ENCODE peak calls at places on chromosome 12, in seven cellular contexts. V, Q, Z, T, L, N and B are unnamed samples.

GRCh38 chr12:126210026-126210425 is 1144.8 kb downstream of the AACS start:
- DNase-seq in Q (no peak), L (no peak), Z (no peak), T (no peak), V (no peak), N (no peak), B (no peak)

GRCh38 chr12:30931222-30931621 is 4.7 kb downstream of the TSPAN11 start:
- DNase-seq in Q (no peak), N (peak; percentile 17), Z (no peak), T (no peak), V (no peak), L (no peak), B (no peak)

GRCh38 chr12:5556033-5556614 is 124.2 kb downstream of the NTF3 start:
- DNase-seq in L (no peak), N (no peak), V (no peak), T (no peak), Q (no peak), Z (peak; percentile 41), B (no peak)

GRCh38 chr12:114864688-114865685 is 181.0 kb upstream of the TBX3 start:
- DNase-seq in T (no peak), Q (no peak), Z (no peak), N (no peak), V (no peak), L (no peak), B (no peak)

GRCh38 chr12:95774311-95775045 is 16.1 kb downstream of the NTN4 start:
- DNase-seq in T (no peak), L (no peak), V (no peak), Z (no peak), Q (no peak), N (no peak), B (no peak)

GRCh38 chr12:39417916-39418315 is 25.0 kb downstream of the KIF21A start:
- DNase-seq in Z (no peak), T (no peak), Q (peak; percentile 15), L (no peak), N (no peak), V (no peak), B (no peak)

GRCh38 chr12:117469883-117470483 is 108.6 kb upstream of the NOS1 start:
- DNase-seq in T (no peak), L (no peak), Z (no peak), V (no peak), Q (no peak), N (no peak), B (no peak)

GRCh38 chr12:3704512-3705348 is 48.2 kb downstream of the CRACR2A start:
- DNase-seq in T (no peak), Q (peak; percentile 53), N (no peak), L (no peak), Z (no peak), V (no peak), B (no peak)

GRCh38 chr12:116879509-116880212 is 1.6 kb downstream of the HRK start:
- DNase-seq in Q (no peak), V (peak; percentile 44), T (no peak), N (no peak), Z (peak; percentile 21), L (no peak), B (no peak)

GRCh38 chr12:23127701-23128100 is 502.7 kb downstream of the ETNK1 start:
- DNase-seq in T (no peak), L (no peak), V (no peak), Z (no peak), N (no peak), Q (no peak), B (no peak)

GRCh38 chr12:68359669-68360068 is 27.5 kb upstream of the MDM1 start:
- DNase-seq in Z (no peak), Q (no peak), N (no peak), L (no peak), T (no peak), V (no peak), B (no peak)

GRCh38 chr12:84912191-84913142 is at the start of gene SLC6A15:
- DNase-seq in N (no peak), L (peak; percentile 11), V (peak; percentile 15), Q (peak; percentile 85), Z (peak; percentile 82), T (peak; percentile 14), B (no peak)

GRCh38 chr12:4274396-4274959 is 916 bp downstream of the CCND2 start:
- DNase-seq in Z (no peak), V (no peak), T (peak; percentile 50), L (no peak), Q (no peak), N (no peak), B (no peak)

GRCh38 chr12:3999904-4000303 is 126.7 kb upstream of the PARP11 start:
- DNase-seq in N (no peak), T (no peak), V (no peak), L (no peak), Z (no peak), Q (no peak), B (no peak)

GRCh38 chr12:45184145-45184958 is 31.5 kb upstream of the ANO6 start:
- DNase-seq in L (no peak), Z (no peak), N (no peak), T (no peak), V (no peak), Q (no peak), B (no peak)

GRCh38 chr12:114213055-114213561 is 192.8 kb downstream of the TBX5 start:
- DNase-seq in N (no peak), L (no peak), Q (no peak), T (no peak), V (no peak), Z (no peak), B (no peak)

GRCh38 chr12:12616512-12617275 is 5.0 kb downstream of the CREBL2 start:
- DNase-seq in N (no peak), Q (no peak), Z (no peak), L (no peak), T (no peak), V (no peak), B (no peak)

GRCh38 chr12:116673713-116674112 is 64.2 kb downstream of the SPRING1 start:
- DNase-seq in Q (no peak), T (no peak), L (no peak), N (no peak), V (no peak), Z (no peak), B (peak; percentile 12)

GRCh38 chr12:122097641-122098364 is 19.2 kb downstream of the MLXIP start:
- DNase-seq in Q (no peak), V (no peak), L (no peak), T (no peak), Z (no peak), N (peak; percentile 82), B (peak; percentile 82)

GRCh38 chr12:80634903-80635302 is 72.5 kb upstream of the MYF6 start:
- DNase-seq in T (no peak), Q (peak; percentile 73), V (no peak), N (no peak), L (no peak), Z (no peak), B (no peak)

GRCh38 chr12:132116709-132117557 is 27.2 kb downstream of the DDX51 start:
- DNase-seq in N (no peak), L (no peak), V (no peak), Q (no peak), Z (no peak), T (no peak), B (no peak)

GRCh38 chr12:5456906-5457305 is 25.0 kb downstream of the NTF3 start:
- DNase-seq in V (no peak), T (no peak), Q (no peak), Z (no peak), L (no peak), N (no peak), B (no peak)

GRCh38 chr12:52041695-52042123 is 9.5 kb upstream of the NR4A1 start:
- DNase-seq in Q (no peak), Z (no peak), V (peak; percentile 78), L (no peak), N (no peak), T (peak; percentile 73), B (no peak)

GRCh38 chr12:2339022-2339431 is 286.2 kb downstream of the CACNA1C start:
- DNase-seq in L (no peak), T (no peak), Z (no peak), Q (peak; percentile 91), V (no peak), N (no peak), B (peak; percentile 5)

GRCh38 chr12:9632766-9633165 is 25.1 kb upstream of the KLRB1 start:
- DNase-seq in T (no peak), V (no peak), L (no peak), Z (no peak), N (no peak), Q (no peak), B (no peak)

GRCh38 chr12:102510463-102510862 is 30.1 kb upstream of the IGF1 start:
- DNase-seq in L (no peak), V (no peak), Z (no peak), Q (no peak), T (no peak), N (no peak), B (no peak)

GRCh38 chr12:106672308-106673085 is 89.7 kb downstream of the RFX4 start:
- DNase-seq in V (no peak), Z (no peak), N (no peak), Q (no peak), L (no peak), T (no peak), B (no peak)

GRCh38 chr12:86137936-86138335 is 118.3 kb downstream of the MGAT4C start:
- DNase-seq in V (no peak), T (no peak), Q (peak; percentile 84), Z (no peak), L (no peak), N (no peak), B (no peak)